ENCODE peak calls at places on chromosomes 1 and 21, in ten cellular contexts. B is small intestine, Y is H1, P is mammary epithelial cell, S is right atrium auricular region, C is GM23338, U is Panc1, K is AG09309, X is AG04450, O is colonic mucosa. Z is an unnamed sample.

GRCh38 chr1:13535227-13535626 is 21.4 kb upstream of the LRRC38 start:
- DNase-seq in B (no peak), Y (no peak), P (no peak), S (no peak), C (no peak), U (no peak), K (no peak), X (no peak), O (no peak), Z (no peak)

GRCh38 chr1:160768295-160768657 is 27.7 kb upstream of the LY9 start:
- DNase-seq in B (peak), Y (no peak), P (peak), S (no peak), C (peak), U (peak), K (no peak), X (no peak), O (peak), Z (no peak)

GRCh38 chr1:44826375-44827196 is 16.5 kb downstream of the PTCH2 start:
- DNase-seq in B (peak), Y (no peak), P (no peak), S (no peak), C (no peak), U (no peak), K (no peak), X (no peak), O (no peak), Z (no peak)

GRCh38 chr1:177227978-177228720 is 57.4 kb downstream of the BRINP2 start:
- DNase-seq in B (no peak), Y (no peak), P (no peak), S (no peak), C (no peak), U (no peak), K (no peak), X (no peak), O (no peak), Z (no peak)

GRCh38 chr1:151581946-151582345 is 29.9 kb upstream of the SNX27 start:
- DNase-seq in B (no peak), Y (no peak), P (no peak), S (no peak), C (no peak), U (no peak), K (no peak), X (no peak), O (no peak), Z (no peak)

GRCh38 chr1:14954210-14954609 is 199.3 kb upstream of the TMEM51 start:
- DNase-seq in B (no peak), Y (no peak), P (peak), S (no peak), C (no peak), U (no peak), K (no peak), X (no peak), O (no peak), Z (no peak)

GRCh38 chr1:38239258-38239657 is 192.7 kb upstream of the POU3F1 start:
- DNase-seq in B (no peak), Y (no peak), P (no peak), S (no peak), C (no peak), U (no peak), K (no peak), X (no peak), O (no peak), Z (no peak)

GRCh38 chr21:45266518-45267389 is 20.9 kb downstream of the POFUT2 start:
- DNase-seq in B (peak), Y (no peak), P (no peak), S (no peak), C (no peak), U (no peak), K (no peak), X (no peak), O (no peak), Z (no peak)

GRCh38 chr1:27724961-27725373 is 794 bp upstream of the FAM76A start:
- DNase-seq in B (peak), Y (peak), P (peak), S (peak), C (peak), U (no peak), K (no peak), X (no peak), O (peak), Z (no peak)

GRCh38 chr21:46084041-46084561 is 13.8 kb upstream of the COL6A2 start:
- DNase-seq in B (no peak), Y (no peak), P (no peak), S (no peak), C (no peak), U (no peak), K (no peak), X (no peak), O (no peak), Z (no peak)

GRCh38 chr1:43304771-43305300 is 4.1 kb downstream of the TIE1 start:
- DNase-seq in B (no peak), Y (no peak), P (no peak), S (no peak), C (no peak), U (no peak), K (no peak), X (no peak), O (no peak), Z (no peak)

GRCh38 chr1:190439447-190439846 is 38.2 kb downstream of the BRINP3 start:
- DNase-seq in B (no peak), Y (no peak), P (no peak), S (no peak), C (no peak), U (no peak), K (no peak), X (no peak), O (no peak), Z (no peak)

GRCh38 chr1:198778049-198778448 is 139.2 kb downstream of the PTPRC start:
- DNase-seq in B (no peak), Y (no peak), P (no peak), S (no peak), C (no peak), U (no peak), K (no peak), X (no peak), O (peak), Z (no peak)

GRCh38 chr1:198620951-198621824 is 17.7 kb upstream of the PTPRC start:
- DNase-seq in B (peak), Y (no peak), P (no peak), S (no peak), C (no peak), U (no peak), K (no peak), X (no peak), O (no peak), Z (no peak)

GRCh38 chr1:116764466-116764896 is 10.3 kb downstream of the CD2 start:
- DNase-seq in B (no peak), Y (no peak), P (no peak), S (no peak), C (no peak), U (no peak), K (no peak), X (no peak), O (no peak), Z (no peak)

GRCh38 chr1:38608202-38608864 is 251.2 kb downstream of the RRAGC start:
- DNase-seq in B (no peak), Y (peak), P (no peak), S (no peak), C (peak), U (no peak), K (no peak), X (no peak), O (no peak), Z (no peak)

GRCh38 chr1:241356187-241356518 is 852 bp downstream of the RGS7 start:
- DNase-seq in B (no peak), Y (no peak), P (no peak), S (no peak), C (peak), U (no peak), K (no peak), X (no peak), O (no peak), Z (no peak)

GRCh38 chr1:109806733-109807397 is 43.1 kb upstream of the EPS8L3 start:
- DNase-seq in B (no peak), Y (no peak), P (no peak), S (no peak), C (no peak), U (no peak), K (no peak), X (no peak), O (peak), Z (no peak)

GRCh38 chr1:10489291-10490055 is 14.7 kb downstream of the PEX14 start:
- DNase-seq in B (peak), Y (no peak), P (no peak), S (no peak), C (no peak), U (no peak), K (no peak), X (no peak), O (no peak), Z (no peak)

GRCh38 chr1:87155180-87155579 is 173.5 kb upstream of the LMO4 start:
- DNase-seq in B (no peak), Y (no peak), P (no peak), S (no peak), C (no peak), U (no peak), K (no peak), X (no peak), O (no peak), Z (no peak)

GRCh38 chr1:223796210-223796609 is 49.5 kb downstream of the TP53BP2 start:
- DNase-seq in B (no peak), Y (no peak), P (no peak), S (no peak), C (no peak), U (no peak), K (no peak), X (no peak), O (no peak), Z (no peak)

GRCh38 chr1:206725053-206725963 is 40.6 kb downstream of the MAPKAPK2 start:
- DNase-seq in B (peak), Y (no peak), P (no peak), S (no peak), C (peak), U (no peak), K (no peak), X (no peak), O (peak), Z (no peak)

GRCh38 chr1:210446479-210446878 is 117.8 kb downstream of the HHAT start:
- DNase-seq in B (peak), Y (no peak), P (no peak), S (no peak), C (no peak), U (no peak), K (no peak), X (no peak), O (no peak), Z (peak)

GRCh38 chr1:181134543-181135461 is 46.3 kb downstream of the IER5 start:
- DNase-seq in B (peak), Y (no peak), P (peak), S (no peak), C (no peak), U (no peak), K (no peak), X (peak), O (peak), Z (no peak)

GRCh38 chr1:1958071-1958541 is 39.0 kb upstream of the TMEM52 start:
- DNase-seq in B (no peak), Y (no peak), P (no peak), S (no peak), C (no peak), U (no peak), K (no peak), X (no peak), O (no peak), Z (no peak)

GRCh38 chr1:218785928-218786327 is 387.8 kb upstream of the LYPLAL1 start:
- DNase-seq in B (no peak), Y (no peak), P (no peak), S (peak), C (no peak), U (no peak), K (peak), X (no peak), O (peak), Z (peak)

GRCh38 chr1:15577691-15578090 is 7.2 kb downstream of the AGMAT start:
- DNase-seq in B (no peak), Y (no peak), P (no peak), S (no peak), C (no peak), U (no peak), K (no peak), X (no peak), O (no peak), Z (no peak)

GRCh38 chr1:8122477-8123407 is 96.6 kb upstream of the ERRFI1 start:
- DNase-seq in B (peak), Y (no peak), P (no peak), S (no peak), C (no peak), U (no peak), K (no peak), X (no peak), O (no peak), Z (no peak)

GRCh38 chr21:16116798-16117197 is 387.0 kb downstream of the USP25 start:
- DNase-seq in B (no peak), Y (no peak), P (no peak), S (no peak), C (no peak), U (no peak), K (no peak), X (no peak), O (no peak), Z (no peak)

GRCh38 chr1:245798367-245798747 is 643.6 kb downstream of the KIF26B start:
- DNase-seq in B (no peak), Y (no peak), P (no peak), S (no peak), C (no peak), U (no peak), K (no peak), X (no peak), O (no peak), Z (no peak)

GRCh38 chr1:246971322-246971721 is 36.5 kb downstream of the ZNF695 start:
- DNase-seq in B (peak), Y (peak), P (no peak), S (no peak), C (peak), U (peak), K (peak), X (no peak), O (peak), Z (peak)
- H3K4me3 ChIP-seq in B (no peak), Y (no peak), P (no peak), S (no peak), C (no peak), U (no peak), K (peak), X (no peak), O (no peak), Z (no peak)

DNA sequence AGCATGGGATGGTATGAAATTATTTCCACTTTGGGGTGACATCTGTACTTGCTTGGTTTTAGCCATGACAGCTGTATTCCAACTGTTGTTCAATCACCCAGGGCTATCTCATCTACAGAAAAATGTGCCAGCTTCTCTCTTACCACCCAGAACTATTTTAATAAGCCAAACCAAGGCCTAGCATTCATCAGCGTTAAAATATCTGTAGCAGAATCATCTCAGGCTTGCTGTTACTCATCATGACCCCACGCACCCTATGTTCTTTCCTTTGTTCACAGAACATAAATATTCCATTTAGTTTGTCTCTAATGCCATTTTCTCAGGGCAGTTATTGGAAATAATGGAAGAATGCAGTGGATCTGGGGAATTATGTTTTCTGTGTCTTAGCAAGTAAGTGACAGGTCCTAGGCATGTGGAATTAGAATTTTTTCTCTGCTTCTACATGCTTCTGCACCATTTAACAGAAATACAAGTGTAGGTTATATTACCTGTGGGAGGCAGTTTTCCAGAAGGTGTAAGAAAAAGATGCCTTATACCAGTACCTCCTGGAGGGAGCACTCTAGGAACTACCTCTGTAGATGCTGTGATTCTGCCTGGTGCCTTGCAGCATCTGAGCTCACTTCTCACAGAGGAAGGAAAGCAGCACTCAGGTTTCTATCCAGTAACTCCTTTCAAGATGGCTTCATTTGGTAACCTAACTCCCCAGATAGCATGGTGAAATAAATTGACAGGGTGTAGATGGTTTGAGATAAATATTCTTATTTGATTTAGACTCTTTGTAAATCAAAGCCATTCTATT is 50.1 kb downstream of the GIPC2 start:
- DNase-seq in B (no peak), Y (no peak), P (peak), S (no peak), C (no peak), U (no peak), K (peak), X (no peak), O (no peak), Z (no peak)
- H3K4me3 ChIP-seq in B (no peak), Y (no peak), P (no peak), S (no peak), C (no peak), U (no peak), K (no peak), X (no peak), O (no peak), Z (no peak)

GRCh38 chr1:23594149-23594917 is 35.0 kb upstream of the ID3 start:
- DNase-seq in B (no peak), Y (no peak), P (no peak), S (no peak), C (no peak), U (no peak), K (no peak), X (no peak), O (no peak), Z (no peak)
- H3K4me3 ChIP-seq in B (no peak), Y (no peak), P (no peak), S (no peak), C (no peak), U (no peak), K (no peak), X (no peak), O (no peak), Z (no peak)

GRCh38 chr1:204453141-204453772 is 41.3 kb downstream of the PIK3C2B start:
- DNase-seq in B (peak), Y (no peak), P (no peak), S (no peak), C (peak), U (no peak), K (no peak), X (no peak), O (no peak), Z (no peak)
- H3K4me3 ChIP-seq in B (no peak), Y (no peak), P (no peak), S (no peak), C (no peak), U (no peak), K (no peak), X (no peak), O (no peak), Z (no peak)

GRCh38 chr1:6984996-6985395 is 199.7 kb downstream of the CAMTA1 start:
- DNase-seq in B (no peak), Y (no peak), P (no peak), S (no peak), C (no peak), U (no peak), K (no peak), X (no peak), O (no peak), Z (no peak)
- H3K4me3 ChIP-seq in B (no peak), Y (no peak), P (no peak), S (no peak), C (no peak), U (no peak), K (no peak), X (no peak), O (no peak), Z (no peak)

DNA sequence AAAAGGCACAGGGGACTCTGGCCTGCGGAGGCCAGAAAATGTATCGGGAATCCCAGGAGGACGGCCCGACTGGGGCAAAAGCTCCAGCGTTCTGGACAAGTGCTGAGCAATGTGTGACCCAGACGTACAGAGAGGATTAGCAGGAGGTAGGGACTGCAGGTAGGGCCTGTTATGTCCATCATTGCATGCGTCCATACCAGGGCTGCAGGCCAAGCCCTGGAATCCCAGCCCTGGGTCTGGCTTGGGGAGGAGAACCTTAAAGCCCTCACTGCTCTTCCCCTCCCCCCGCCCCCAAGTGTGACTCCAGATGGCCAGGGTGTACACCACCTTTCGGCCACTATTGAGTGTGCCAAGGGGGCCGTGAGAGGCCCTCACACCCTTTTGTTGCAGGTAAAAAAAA is 2.0 kb downstream of the RNF207 start:
- DNase-seq in B (no peak), Y (no peak), P (no peak), S (no peak), C (no peak), U (no peak), K (no peak), X (no peak), O (no peak), Z (no peak)
- H3K4me3 ChIP-seq in B (no peak), Y (no peak), P (no peak), S (no peak), C (no peak), U (peak), K (no peak), X (no peak), O (no peak), Z (no peak)

DNA sequence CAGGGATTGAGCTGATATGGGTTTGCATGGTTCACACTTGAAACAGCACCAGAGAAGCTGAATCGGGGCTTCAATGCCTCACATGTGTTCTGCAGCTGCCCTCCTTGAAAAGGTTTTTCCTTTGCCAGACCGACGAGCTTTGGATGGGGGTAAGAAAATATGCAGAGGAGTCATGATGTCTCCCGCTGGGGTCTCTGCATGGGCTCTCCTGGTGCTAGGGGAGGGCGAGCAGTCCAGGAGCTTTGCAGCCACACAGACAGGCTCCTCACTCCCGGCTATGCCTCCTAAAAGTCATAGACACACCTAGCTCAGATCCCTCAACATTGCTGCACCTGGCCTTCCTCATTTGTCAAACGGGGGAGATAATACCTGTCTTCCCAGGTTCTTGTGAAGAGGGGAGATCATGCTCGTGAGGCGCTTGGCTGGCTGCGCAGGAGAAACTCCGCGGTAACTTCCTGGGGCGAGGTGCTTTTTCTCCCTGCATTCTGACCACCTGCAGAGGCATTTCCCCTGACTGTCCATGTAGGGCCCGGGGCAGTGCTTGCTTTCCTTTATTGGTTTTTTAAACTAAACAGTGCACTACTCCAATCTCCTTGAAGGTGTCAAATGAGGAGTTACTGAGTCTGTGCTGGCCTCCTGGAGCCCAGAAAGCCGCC is 112.4 kb downstream of the PLXNA2 start:
- DNase-seq in B (no peak), Y (no peak), P (no peak), S (no peak), C (no peak), U (no peak), K (no peak), X (no peak), O (no peak), Z (no peak)
- H3K4me3 ChIP-seq in B (no peak), Y (no peak), P (no peak), S (no peak), C (peak), U (no peak), K (no peak), X (no peak), O (no peak), Z (no peak)

GRCh38 chr1:12434174-12434573 is 183.8 kb downstream of the DHRS3 start:
- DNase-seq in B (peak), Y (no peak), P (peak), S (no peak), C (no peak), U (no peak), K (peak), X (no peak), O (no peak), Z (no peak)

GRCh38 chr1:12436817-12437599 is 181.0 kb downstream of the DHRS3 start:
- DNase-seq in B (no peak), Y (no peak), P (peak), S (no peak), C (no peak), U (no peak), K (peak), X (no peak), O (no peak), Z (no peak)

GRCh38 chr1:12436345-12436658 is 181.7 kb downstream of the DHRS3 start:
- DNase-seq in B (no peak), Y (no peak), P (no peak), S (no peak), C (no peak), U (no peak), K (no peak), X (no peak), O (no peak), Z (no peak)

GRCh38 chr1:12434686-12435085 is 183.3 kb downstream of the DHRS3 start:
- DNase-seq in B (no peak), Y (no peak), P (no peak), S (no peak), C (no peak), U (no peak), K (no peak), X (no peak), O (no peak), Z (no peak)

GRCh38 chr1:12435639-12436344 is 182.2 kb downstream of the DHRS3 start:
- DNase-seq in B (peak), Y (no peak), P (no peak), S (no peak), C (no peak), U (no peak), K (no peak), X (no peak), O (no peak), Z (no peak)
- H3K4me3 ChIP-seq in B (no peak), Y (no peak), P (no peak), S (no peak), C (no peak), U (no peak), K (no peak), X (no peak), O (no peak), Z (no peak)